ENCODE peak calls at places on chromosomes 16 and 17, in five cellular contexts. One of them, this sample, is unnamed. For H3K4me1 and H3K36me3, the result is how much of the 10 kb centered on the place peaks cover.

GRCh38 chr16:14487579-14487978 is 142.5 kb downstream of the PARN start:
- DNase-seq in HCT116: no peak
- DNase-seq in K562: no peak
- DNase-seq in ovary: no peak
- DNase-seq in transverse colon: peak
- DNase-seq in this sample: no peak

GRCh38 chr17:76528528-76529223 is 8.8 kb downstream of the CYGB start:
- DNase-seq in HCT116: no peak
- DNase-seq in K562: peak
- DNase-seq in ovary: peak
- DNase-seq in transverse colon: no peak
- DNase-seq in this sample: peak

GRCh38 chr17:21119247-21119944 is 7.4 kb upstream of the DHRS7B start:
- DNase-seq in HCT116: peak
- DNase-seq in K562: peak
- DNase-seq in ovary: peak
- DNase-seq in transverse colon: peak
- DNase-seq in this sample: peak

GRCh38 chr17:19714542-19715411 is 1.6 kb downstream of the SLC47A2 start:
- DNase-seq in HCT116: no peak
- DNase-seq in K562: no peak
- DNase-seq in ovary: peak
- DNase-seq in transverse colon: no peak
- DNase-seq in this sample: no peak

GRCh38 chr17:69390735-69391501 is 23.6 kb upstream of the MAP2K6 start:
- DNase-seq in HCT116: no peak
- DNase-seq in K562: no peak
- DNase-seq in ovary: no peak
- DNase-seq in transverse colon: peak
- DNase-seq in this sample: no peak

GRCh38 chr17:34820166-34820920 is 140.9 kb downstream of the CCT6B start:
- DNase-seq in HCT116: no peak
- DNase-seq in K562: no peak
- DNase-seq in ovary: no peak
- DNase-seq in transverse colon: no peak
- DNase-seq in this sample: no peak

GRCh38 chr17:83186226-83186625 is 106.8 kb downstream of the METRNL start:
- DNase-seq in HCT116: no peak
- DNase-seq in K562: peak
- DNase-seq in ovary: peak
- DNase-seq in transverse colon: no peak
- DNase-seq in this sample: no peak

GRCh38 chr17:47304191-47304590 is 19.6 kb upstream of the EFCAB13 start:
- DNase-seq in HCT116: no peak
- DNase-seq in K562: no peak
- DNase-seq in ovary: no peak
- DNase-seq in transverse colon: no peak
- DNase-seq in this sample: no peak

GRCh38 chr17:19318611-19319010 is 43.9 kb downstream of the B9D1 start:
- DNase-seq in HCT116: no peak
- DNase-seq in K562: no peak
- DNase-seq in ovary: no peak
- DNase-seq in transverse colon: no peak
- DNase-seq in this sample: no peak

GRCh38 chr16:17404903-17405691 is 65.7 kb downstream of the XYLT1 start:
- DNase-seq in HCT116: no peak
- DNase-seq in K562: no peak
- DNase-seq in ovary: peak
- DNase-seq in transverse colon: peak
- DNase-seq in this sample: peak

GRCh38 chr17:38706625-38707298 is 1.7 kb downstream of the MLLT6 start:
- DNase-seq in HCT116: no peak
- DNase-seq in K562: no peak
- DNase-seq in ovary: no peak
- DNase-seq in transverse colon: no peak
- DNase-seq in this sample: no peak

GRCh38 chr17:80196652-80197051 is 23.5 kb downstream of the SGSH start:
- DNase-seq in HCT116: no peak
- DNase-seq in K562: no peak
- DNase-seq in ovary: no peak
- DNase-seq in transverse colon: no peak
- DNase-seq in this sample: no peak

GRCh38 chr17:40818733-40819527 is 3.5 kb downstream of the KRT10 start:
- DNase-seq in HCT116: peak
- DNase-seq in K562: peak
- DNase-seq in ovary: peak
- DNase-seq in transverse colon: peak
- DNase-seq in this sample: peak

GRCh38 chr16:8063151-8063550 is 527.2 kb downstream of the TMEM114 start:
- DNase-seq in HCT116: no peak
- DNase-seq in K562: no peak
- DNase-seq in ovary: no peak
- DNase-seq in transverse colon: no peak
- DNase-seq in this sample: no peak

GRCh38 chr16:25676820-25677219 is 14.9 kb upstream of the HS3ST4 start:
- DNase-seq in HCT116: no peak
- DNase-seq in K562: no peak
- DNase-seq in ovary: no peak
- DNase-seq in transverse colon: no peak
- DNase-seq in this sample: no peak

GRCh38 chr17:30375661-30376060 is 3.1 kb upstream of the CPD start:
- DNase-seq in HCT116: no peak
- DNase-seq in K562: no peak
- DNase-seq in ovary: no peak
- DNase-seq in transverse colon: no peak
- DNase-seq in this sample: no peak

GRCh38 chr17:1413281-1413791 is 13.3 kb upstream of the YWHAE start:
- DNase-seq in HCT116: no peak
- DNase-seq in K562: no peak
- DNase-seq in ovary: no peak
- DNase-seq in transverse colon: peak
- DNase-seq in this sample: peak

GRCh38 chr16:14003119-14003570 is 68.0 kb upstream of the MRTFB start:
- DNase-seq in HCT116: no peak
- DNase-seq in K562: peak
- DNase-seq in ovary: peak
- DNase-seq in transverse colon: peak
- DNase-seq in this sample: peak

GRCh38 chr16:84884311-84885023 is 64.7 kb downstream of the CRISPLD2 start:
- DNase-seq in HCT116: no peak
- DNase-seq in K562: peak
- DNase-seq in ovary: peak
- DNase-seq in transverse colon: no peak
- DNase-seq in this sample: peak

GRCh38 chr17:73342549-73343167 is 30.9 kb upstream of the CDC42EP4 start:
- DNase-seq in HCT116: no peak
- DNase-seq in K562: peak
- DNase-seq in ovary: no peak
- DNase-seq in transverse colon: no peak
- DNase-seq in this sample: no peak

GRCh38 chr17:2393184-2393953 is 7.5 kb downstream of the MNT start:
- DNase-seq in HCT116: no peak
- DNase-seq in K562: peak
- DNase-seq in ovary: peak
- DNase-seq in transverse colon: peak
- DNase-seq in this sample: peak

GRCh38 chr16:9495824-9496223 is 404.4 kb downstream of the HAPSTR1 start:
- DNase-seq in HCT116: no peak
- DNase-seq in K562: no peak
- DNase-seq in ovary: no peak
- DNase-seq in transverse colon: no peak
- DNase-seq in this sample: no peak

GRCh38 chr17:73402466-73402865 is 90.7 kb upstream of the CDC42EP4 start:
- DNase-seq in HCT116: no peak
- DNase-seq in K562: no peak
- DNase-seq in ovary: no peak
- DNase-seq in transverse colon: no peak
- DNase-seq in this sample: no peak

GRCh38 chr17:40316571-40317344 is 7.8 kb downstream of the RARA start:
- DNase-seq in HCT116: peak
- DNase-seq in K562: no peak
- DNase-seq in ovary: peak
- DNase-seq in transverse colon: peak
- DNase-seq in this sample: peak

GRCh38 chr17:8060274-8060673 is 21.4 kb downstream of the ALOX15B start:
- DNase-seq in HCT116: peak
- DNase-seq in K562: peak
- DNase-seq in ovary: no peak
- DNase-seq in transverse colon: peak
- DNase-seq in this sample: no peak

GRCh38 chr17:73286863-73287296 is 24.9 kb downstream of the CDC42EP4 start:
- DNase-seq in HCT116: no peak
- DNase-seq in K562: peak
- DNase-seq in ovary: no peak
- DNase-seq in transverse colon: no peak
- DNase-seq in this sample: no peak

GRCh38 chr16:56880685-56881084 is 15.7 kb downstream of the SLC12A3 start:
- DNase-seq in HCT116: no peak
- DNase-seq in K562: no peak
- DNase-seq in ovary: no peak
- DNase-seq in transverse colon: no peak
- DNase-seq in this sample: no peak

GRCh38 chr17:6755731-6756184 is at the start of gene XAF1:
- DNase-seq in HCT116: no peak
- DNase-seq in K562: no peak
- DNase-seq in ovary: peak
- DNase-seq in transverse colon: peak
- DNase-seq in this sample: peak

GRCh38 chr17:66833201-66833600 is 1.7 kb upstream of the CACNG5 start:
- DNase-seq in HCT116: no peak
- DNase-seq in K562: no peak
- DNase-seq in ovary: no peak
- DNase-seq in transverse colon: no peak
- DNase-seq in this sample: no peak

GRCh38 chr17:45984368-45984767 is 14.7 kb upstream of the STH start:
- DNase-seq in HCT116: no peak
- DNase-seq in K562: no peak
- DNase-seq in ovary: no peak
- DNase-seq in transverse colon: no peak
- DNase-seq in this sample: no peak

GRCh38 chr16:79215289-79215688 is 385.2 kb downstream of the MAF start:
- DNase-seq in HCT116: no peak
- DNase-seq in K562: no peak
- DNase-seq in ovary: no peak
- DNase-seq in transverse colon: no peak
- DNase-seq in this sample: no peak

DNA sequence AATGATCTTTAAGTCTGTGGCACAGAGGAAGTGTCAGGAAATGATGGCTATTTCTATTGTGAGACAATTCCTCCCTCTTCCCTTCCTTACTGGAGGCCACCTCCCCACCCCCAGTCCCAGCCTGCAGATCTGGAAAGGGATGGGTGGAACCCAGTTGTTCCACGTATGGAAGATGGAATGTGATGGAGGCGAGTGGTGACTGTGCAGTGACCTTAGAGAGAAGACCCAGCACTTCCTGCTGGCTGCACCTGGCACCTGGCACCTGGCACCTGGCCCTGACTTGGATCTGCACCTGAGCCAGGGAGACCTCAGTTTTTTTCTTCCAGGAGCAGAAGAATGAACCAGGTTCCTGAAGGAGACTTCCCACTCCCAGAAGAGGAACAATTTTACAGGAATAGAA is 33.0 kb upstream of the TMC5 start:
- DNase-seq in HCT116: peak
- DNase-seq in K562: no peak
- DNase-seq in ovary: no peak
- DNase-seq in transverse colon: peak
- DNase-seq in this sample: no peak
- H3K4me1 ChIP-seq in HCT116: half or more
- H3K4me1 ChIP-seq in K562: under half
- H3K4me1 ChIP-seq in ovary: under half
- H3K4me1 ChIP-seq in transverse colon: under half
- H3K4me1 ChIP-seq in this sample: under half

DNA sequence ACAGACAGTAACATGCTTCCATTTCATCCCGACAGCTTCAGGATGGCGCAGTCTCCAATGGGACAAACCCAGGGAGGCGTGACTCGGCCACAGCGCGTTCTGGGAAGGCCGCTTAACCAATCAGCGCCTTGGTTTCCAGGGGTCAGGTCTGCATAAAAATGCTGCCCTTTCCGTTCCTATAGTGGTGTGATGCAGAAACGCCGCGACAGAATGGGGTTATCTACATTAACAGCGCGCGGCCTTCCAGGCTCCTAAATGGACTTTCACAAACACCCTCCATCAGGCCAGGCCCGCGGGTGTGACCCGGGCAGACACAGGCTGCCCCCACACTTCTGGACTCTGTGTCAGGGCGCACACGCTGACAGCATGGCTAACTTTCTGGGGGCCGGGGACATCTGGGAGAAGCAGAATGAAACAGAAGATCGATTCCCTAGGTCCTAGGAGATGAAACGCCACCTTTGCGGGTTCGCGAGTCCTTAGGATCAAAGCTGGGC is 792 bp downstream of the TMEM231 start:
- DNase-seq in HCT116: peak
- DNase-seq in K562: peak
- DNase-seq in ovary: peak
- DNase-seq in transverse colon: peak
- DNase-seq in this sample: peak
- H3K36me3 ChIP-seq in HCT116: under half
- H3K36me3 ChIP-seq in K562: under half
- H3K36me3 ChIP-seq in ovary: under half
- H3K36me3 ChIP-seq in transverse colon: under half
- H3K36me3 ChIP-seq in this sample: under half

DNA sequence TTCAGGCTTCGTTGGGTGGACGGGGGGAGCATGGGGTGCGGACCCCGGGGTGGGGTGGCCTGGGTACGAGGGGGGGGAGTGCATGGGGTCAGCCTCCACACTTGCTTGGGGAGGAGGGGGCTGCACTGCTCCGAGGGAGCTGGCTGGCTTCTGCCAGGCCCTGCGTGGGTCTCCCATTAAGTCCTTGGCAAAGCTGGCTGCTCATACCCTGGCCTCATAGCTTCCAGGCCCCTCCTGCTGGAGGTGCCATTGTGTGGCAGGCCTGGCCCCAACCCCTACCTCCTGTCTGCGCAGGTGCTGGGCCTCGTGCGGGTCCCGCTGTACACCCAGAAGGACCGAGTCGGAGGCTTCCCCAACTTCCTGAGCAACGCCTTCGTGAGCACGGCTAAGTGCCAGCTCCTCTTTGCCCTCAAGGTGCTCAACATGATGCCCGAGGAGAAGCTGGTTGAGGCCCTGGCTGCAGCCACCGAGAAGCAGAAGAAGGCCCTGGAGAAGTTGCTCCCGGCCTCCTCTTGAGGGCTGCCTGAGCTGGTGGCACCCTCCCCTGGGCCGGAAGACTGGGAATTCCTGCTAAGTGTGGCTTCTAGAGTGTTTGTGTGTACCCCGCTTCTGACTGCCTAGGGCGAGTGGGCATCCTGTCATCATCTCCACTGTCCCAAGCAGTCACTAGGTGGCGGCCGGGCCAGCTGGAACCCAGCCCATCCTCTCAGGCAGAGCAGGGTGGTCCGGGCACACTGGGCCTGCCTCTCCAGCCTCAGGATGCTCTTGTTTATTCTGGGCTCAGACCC is 1.5 kb downstream of the NUDT16L1 start:
- DNase-seq in HCT116: no peak
- DNase-seq in K562: no peak
- DNase-seq in ovary: peak
- DNase-seq in transverse colon: no peak
- DNase-seq in this sample: no peak
- TF ChIP-seq CTCF in HCT116: no peak
- TF ChIP-seq CTCF in K562: no peak
- TF ChIP-seq CTCF in ovary: no peak
- TF ChIP-seq CTCF in transverse colon: no peak
- TF ChIP-seq CTCF in this sample: peak

GRCh38 chr17:3970668-3971067 is 6.4 kb upstream of the ATP2A3 start:
- DNase-seq in HCT116: no peak
- DNase-seq in K562: no peak
- DNase-seq in ovary: no peak
- DNase-seq in transverse colon: no peak
- DNase-seq in this sample: no peak
- H3K4me1 ChIP-seq in HCT116: under half
- H3K4me1 ChIP-seq in K562: half or more
- H3K4me1 ChIP-seq in ovary: under half
- H3K4me1 ChIP-seq in transverse colon: under half
- H3K4me1 ChIP-seq in this sample: under half

This sample was measured in heart right ventricle.